ENCODE peak calls at places on chromosomes 13 and 19, in nine cellular contexts. One of them, this sample, is unnamed.

GRCh38 chr13:20332361-20333096 is 100.4 kb upstream of the GJB6 start:
- DNase-seq in activated CD4-positive, alpha-beta T cell treated with anti-CD3 and anti-CD28 coated beads, Interleukin-2, amount 50 U/mL, for 24 hours: no peak
- DNase-seq in fibroblast of the aortic adventitia: peak
- DNase-seq in stimulated activated naive CD8-positive, alpha-beta T cell treated with anti-CD3 and anti-CD28 coated beads, Interleukin-15, Interleukin-2, amounts not matched to agents 100 U/mL and 50 U/mL, for 24 hours: no peak
- DNase-seq in lower leg skin: peak
- DNase-seq in EL: no peak
- DNase-seq in NCI-H1105: no peak
- DNase-seq in GM10248: no peak
- DNase-seq in M059J: no peak
- DNase-seq in this sample: peak

GRCh38 chr19:51064534-51065220 is at the start of gene KLK13:
- DNase-seq in activated CD4-positive, alpha-beta T cell treated with anti-CD3 and anti-CD28 coated beads, Interleukin-2, amount 50 U/mL, for 24 hours: no peak
- DNase-seq in fibroblast of the aortic adventitia: no peak
- DNase-seq in stimulated activated naive CD8-positive, alpha-beta T cell treated with anti-CD3 and anti-CD28 coated beads, Interleukin-15, Interleukin-2, amounts not matched to agents 100 U/mL and 50 U/mL, for 24 hours: no peak
- DNase-seq in lower leg skin: no peak
- DNase-seq in EL: no peak
- DNase-seq in NCI-H1105: no peak
- DNase-seq in GM10248: peak
- DNase-seq in M059J: no peak
- DNase-seq in this sample: peak

GRCh38 chr19:41449079-41449864 is 6.3 kb downstream of the ERICH4 start:
- DNase-seq in activated CD4-positive, alpha-beta T cell treated with anti-CD3 and anti-CD28 coated beads, Interleukin-2, amount 50 U/mL, for 24 hours: peak
- DNase-seq in fibroblast of the aortic adventitia: peak
- DNase-seq in stimulated activated naive CD8-positive, alpha-beta T cell treated with anti-CD3 and anti-CD28 coated beads, Interleukin-15, Interleukin-2, amounts not matched to agents 100 U/mL and 50 U/mL, for 24 hours: peak
- DNase-seq in lower leg skin: peak
- DNase-seq in EL: peak
- DNase-seq in NCI-H1105: peak
- DNase-seq in GM10248: peak
- DNase-seq in M059J: peak
- DNase-seq in this sample: peak

GRCh38 chr13:85166891-85167290 is 632.3 kb downstream of the SLITRK6 start:
- DNase-seq in activated CD4-positive, alpha-beta T cell treated with anti-CD3 and anti-CD28 coated beads, Interleukin-2, amount 50 U/mL, for 24 hours: no peak
- DNase-seq in fibroblast of the aortic adventitia: no peak
- DNase-seq in stimulated activated naive CD8-positive, alpha-beta T cell treated with anti-CD3 and anti-CD28 coated beads, Interleukin-15, Interleukin-2, amounts not matched to agents 100 U/mL and 50 U/mL, for 24 hours: no peak
- DNase-seq in lower leg skin: no peak
- DNase-seq in EL: no peak
- DNase-seq in NCI-H1105: no peak
- DNase-seq in GM10248: no peak
- DNase-seq in M059J: no peak
- DNase-seq in this sample: no peak

GRCh38 chr13:99271249-99271648 is 13.1 kb upstream of the GPR18 start:
- DNase-seq in activated CD4-positive, alpha-beta T cell treated with anti-CD3 and anti-CD28 coated beads, Interleukin-2, amount 50 U/mL, for 24 hours: no peak
- DNase-seq in fibroblast of the aortic adventitia: no peak
- DNase-seq in stimulated activated naive CD8-positive, alpha-beta T cell treated with anti-CD3 and anti-CD28 coated beads, Interleukin-15, Interleukin-2, amounts not matched to agents 100 U/mL and 50 U/mL, for 24 hours: no peak
- DNase-seq in lower leg skin: no peak
- DNase-seq in EL: no peak
- DNase-seq in NCI-H1105: no peak
- DNase-seq in GM10248: no peak
- DNase-seq in M059J: no peak
- DNase-seq in this sample: no peak

GRCh38 chr19:45492627-45493470 is 4.0 kb downstream of the RTN2 start:
- DNase-seq in activated CD4-positive, alpha-beta T cell treated with anti-CD3 and anti-CD28 coated beads, Interleukin-2, amount 50 U/mL, for 24 hours: no peak
- DNase-seq in fibroblast of the aortic adventitia: peak
- DNase-seq in stimulated activated naive CD8-positive, alpha-beta T cell treated with anti-CD3 and anti-CD28 coated beads, Interleukin-15, Interleukin-2, amounts not matched to agents 100 U/mL and 50 U/mL, for 24 hours: peak
- DNase-seq in lower leg skin: no peak
- DNase-seq in EL: peak
- DNase-seq in NCI-H1105: no peak
- DNase-seq in GM10248: peak
- DNase-seq in M059J: no peak
- DNase-seq in this sample: peak

GRCh38 chr19:29364224-29364726 is 151.3 kb upstream of the UQCRFS1 start:
- DNase-seq in activated CD4-positive, alpha-beta T cell treated with anti-CD3 and anti-CD28 coated beads, Interleukin-2, amount 50 U/mL, for 24 hours: no peak
- DNase-seq in fibroblast of the aortic adventitia: no peak
- DNase-seq in stimulated activated naive CD8-positive, alpha-beta T cell treated with anti-CD3 and anti-CD28 coated beads, Interleukin-15, Interleukin-2, amounts not matched to agents 100 U/mL and 50 U/mL, for 24 hours: no peak
- DNase-seq in lower leg skin: no peak
- DNase-seq in EL: no peak
- DNase-seq in NCI-H1105: no peak
- DNase-seq in GM10248: no peak
- DNase-seq in M059J: no peak
- DNase-seq in this sample: no peak

GRCh38 chr19:47093841-47094240 is 19.7 kb downstream of the ZC3H4 start:
- DNase-seq in activated CD4-positive, alpha-beta T cell treated with anti-CD3 and anti-CD28 coated beads, Interleukin-2, amount 50 U/mL, for 24 hours: no peak
- DNase-seq in fibroblast of the aortic adventitia: no peak
- DNase-seq in stimulated activated naive CD8-positive, alpha-beta T cell treated with anti-CD3 and anti-CD28 coated beads, Interleukin-15, Interleukin-2, amounts not matched to agents 100 U/mL and 50 U/mL, for 24 hours: peak
- DNase-seq in lower leg skin: no peak
- DNase-seq in EL: no peak
- DNase-seq in NCI-H1105: no peak
- DNase-seq in GM10248: peak
- DNase-seq in M059J: no peak
- DNase-seq in this sample: no peak

GRCh38 chr19:6752257-6753177 is 13.0 kb downstream of the TRIP10 start:
- DNase-seq in activated CD4-positive, alpha-beta T cell treated with anti-CD3 and anti-CD28 coated beads, Interleukin-2, amount 50 U/mL, for 24 hours: no peak
- DNase-seq in fibroblast of the aortic adventitia: no peak
- DNase-seq in stimulated activated naive CD8-positive, alpha-beta T cell treated with anti-CD3 and anti-CD28 coated beads, Interleukin-15, Interleukin-2, amounts not matched to agents 100 U/mL and 50 U/mL, for 24 hours: no peak
- DNase-seq in lower leg skin: no peak
- DNase-seq in EL: no peak
- DNase-seq in NCI-H1105: no peak
- DNase-seq in GM10248: no peak
- DNase-seq in M059J: no peak
- DNase-seq in this sample: no peak

GRCh38 chr19:50626796-50627195 is 12.9 kb downstream of the SYT3 start:
- DNase-seq in activated CD4-positive, alpha-beta T cell treated with anti-CD3 and anti-CD28 coated beads, Interleukin-2, amount 50 U/mL, for 24 hours: no peak
- DNase-seq in fibroblast of the aortic adventitia: no peak
- DNase-seq in stimulated activated naive CD8-positive, alpha-beta T cell treated with anti-CD3 and anti-CD28 coated beads, Interleukin-15, Interleukin-2, amounts not matched to agents 100 U/mL and 50 U/mL, for 24 hours: no peak
- DNase-seq in lower leg skin: no peak
- DNase-seq in EL: no peak
- DNase-seq in NCI-H1105: no peak
- DNase-seq in GM10248: no peak
- DNase-seq in M059J: no peak
- DNase-seq in this sample: peak

This sample was measured in AG20443.